ENCODE peak calls at places on chromosomes 12 and 14, in six cellular contexts. F is psoas muscle, K is tibial artery, E is HFF-Myc, N is GM12865, I is endothelial cell. H is an unnamed sample.

GRCh38 chr14:95667251-95667693 is 19.0 kb upstream of the TCL1B start:
- DNase-seq in F (no peak), K (no peak), E (no peak), N (peak; percentile 37), I (no peak), H (no peak)

GRCh38 chr12:117042171-117042809 is 56.9 kb downstream of the TESC start:
- DNase-seq in F (no peak), K (no peak), E (no peak), N (no peak), I (peak; percentile 27), H (no peak)

GRCh38 chr14:73460691-73461127 is 2.4 kb upstream of the NUMB start:
- DNase-seq in F (no peak), K (no peak), E (no peak), N (no peak), I (no peak), H (no peak)

GRCh38 chr12:26125451-26126339 is 858 bp upstream of the BHLHE41 start:
- DNase-seq in F (peak; percentile 94), K (peak; percentile 78), E (no peak), N (peak; percentile 45), I (peak; percentile 68), H (no peak)

GRCh38 chr12:132651444-132652100 is 33.0 kb downstream of the P2RX2 start:
- DNase-seq in F (no peak), K (no peak), E (no peak), N (no peak), I (no peak), H (no peak)

GRCh38 chr14:91225025-91225424 is 19.5 kb downstream of the GPR68 start:
- DNase-seq in F (no peak), K (no peak), E (no peak), N (no peak), I (no peak), H (no peak)

GRCh38 chr14:22980672-22981089 is 1.7 kb downstream of the AJUBA start:
- DNase-seq in F (no peak), K (no peak), E (no peak), N (no peak), I (no peak), H (no peak)

GRCh38 chr12:19712041-19712440 is 272.7 kb downstream of the AEBP2 start:
- DNase-seq in F (no peak), K (no peak), E (peak; percentile 38), N (no peak), I (no peak), H (no peak)

GRCh38 chr12:726281-727140 is 25.9 kb upstream of the WNK1 start:
- DNase-seq in F (no peak), K (no peak), E (no peak), N (no peak), I (no peak), H (no peak)

GRCh38 chr12:843609-844008 is 91.2 kb downstream of the WNK1 start:
- DNase-seq in F (no peak), K (no peak), E (no peak), N (no peak), I (no peak), H (no peak)

GRCh38 chr14:95353664-95354063 is 34.0 kb upstream of the CLMN start:
- DNase-seq in F (no peak), K (no peak), E (no peak), N (no peak), I (no peak), H (no peak)

GRCh38 chr12:123854918-123855317 is 92.8 kb downstream of the DNAH10 start:
- DNase-seq in F (no peak), K (no peak), E (no peak), N (no peak), I (no peak), H (no peak)

GRCh38 chr12:105317942-105318614 is 12.4 kb upstream of the C12orf75 start:
- DNase-seq in F (no peak), K (no peak), E (no peak), N (no peak), I (no peak), H (no peak)

GRCh38 chr14:28681681-28682080 is 84.9 kb upstream of the FOXG1 start:
- DNase-seq in F (no peak), K (no peak), E (no peak), N (no peak), I (no peak), H (no peak)
- TF ChIP-seq CTCF in F (no peak), K (no peak), E (no peak), N (no peak), I (no peak), H (no peak)

GRCh38 chr12:68958337-68958736 is 25.4 kb upstream of the CPM start:
- DNase-seq in F (no peak), K (no peak), E (no peak), N (peak; percentile 57), I (no peak), H (no peak)

GRCh38 chr12:68954811-68955210 is 21.8 kb upstream of the CPM start:
- DNase-seq in F (no peak), K (no peak), E (no peak), N (no peak), I (no peak), H (no peak)

GRCh38 chr12:68959457-68960161 is 26.6 kb upstream of the CPM start:
- DNase-seq in F (no peak), K (no peak), E (no peak), N (no peak), I (no peak), H (no peak)

GRCh38 chr12:68956466-68956865 is 23.5 kb upstream of the CPM start:
- DNase-seq in F (no peak), K (no peak), E (no peak), N (no peak), I (no peak), H (no peak)

DNA sequence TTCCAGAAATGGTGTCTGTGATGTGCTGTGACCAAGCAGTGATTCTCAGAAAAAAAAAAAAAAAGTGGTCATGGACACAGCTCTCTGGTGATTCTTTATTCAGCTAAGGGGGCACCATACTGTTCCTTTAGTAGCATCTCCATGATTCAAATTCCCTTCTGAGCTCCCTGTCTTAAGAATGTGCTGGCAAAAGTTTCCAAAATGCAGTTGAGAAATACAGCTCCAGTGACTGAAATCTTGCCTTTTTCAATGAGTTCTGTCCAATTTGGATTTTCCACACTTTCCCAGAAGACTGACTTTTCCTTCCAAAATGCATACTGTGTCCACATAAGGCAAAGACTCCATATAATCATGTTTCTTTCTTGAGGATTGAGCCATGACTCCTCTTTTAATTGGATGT is 24.3 kb upstream of the CPM start:
- DNase-seq in F (no peak), K (no peak), E (no peak), N (no peak), I (no peak), H (no peak)
- TF ChIP-seq CTCF in F (no peak), K (no peak), E (no peak), N (no peak), I (no peak), H (no peak)

GRCh38 chr14:106442857-106443256 is 916.5 kb downstream of the TMEM121 start:
- DNase-seq in F (no peak), K (no peak), E (no peak), N (peak; percentile 21), I (no peak), H (no peak)
- TF ChIP-seq CTCF in F (no peak), K (no peak), E (no peak), N (peak; percentile 45), I (no peak), H (no peak)

GRCh38 chr12:65278576-65279386 is at the start of gene MSRB3:
- DNase-seq in F (peak; percentile 89), K (peak; percentile 69), E (peak; percentile 9), N (peak; percentile 53), I (peak; percentile 73), H (no peak)
- TF ChIP-seq CTCF in F (no peak), K (no peak), E (no peak), N (peak; percentile 6), I (no peak), H (no peak)

GRCh38 chr12:125185740-125186470 is 120.7 kb downstream of the AACS start:
- DNase-seq in F (peak; percentile 82), K (peak; percentile 32), E (no peak), N (peak; percentile 73), I (peak; percentile 80), H (no peak)
- TF ChIP-seq CTCF in F (peak; percentile 24), K (peak; percentile 18), E (peak; percentile 11), N (no peak), I (peak; percentile 35), H (peak; percentile 27)

GRCh38 chr12:89324437-89324836 is 27.9 kb downstream of the DUSP6 start:
- DNase-seq in F (no peak), K (no peak), E (no peak), N (no peak), I (no peak), H (no peak)

GRCh38 chr12:89323568-89324218 is 28.6 kb downstream of the DUSP6 start:
- DNase-seq in F (no peak), K (no peak), E (no peak), N (no peak), I (no peak), H (no peak)

GRCh38 chr12:89319606-89320005 is 32.7 kb downstream of the DUSP6 start:
- DNase-seq in F (no peak), K (no peak), E (no peak), N (no peak), I (no peak), H (no peak)

GRCh38 chr12:89319111-89319510 is 33.2 kb downstream of the DUSP6 start:
- DNase-seq in F (peak; percentile 59), K (no peak), E (no peak), N (no peak), I (no peak), H (no peak)

GRCh38 chr12:89320735-89321134 is 31.6 kb downstream of the DUSP6 start:
- DNase-seq in F (no peak), K (no peak), E (no peak), N (no peak), I (no peak), H (no peak)
- TF ChIP-seq CTCF in F (no peak), K (no peak), E (no peak), N (no peak), I (no peak), H (no peak)

DNA sequence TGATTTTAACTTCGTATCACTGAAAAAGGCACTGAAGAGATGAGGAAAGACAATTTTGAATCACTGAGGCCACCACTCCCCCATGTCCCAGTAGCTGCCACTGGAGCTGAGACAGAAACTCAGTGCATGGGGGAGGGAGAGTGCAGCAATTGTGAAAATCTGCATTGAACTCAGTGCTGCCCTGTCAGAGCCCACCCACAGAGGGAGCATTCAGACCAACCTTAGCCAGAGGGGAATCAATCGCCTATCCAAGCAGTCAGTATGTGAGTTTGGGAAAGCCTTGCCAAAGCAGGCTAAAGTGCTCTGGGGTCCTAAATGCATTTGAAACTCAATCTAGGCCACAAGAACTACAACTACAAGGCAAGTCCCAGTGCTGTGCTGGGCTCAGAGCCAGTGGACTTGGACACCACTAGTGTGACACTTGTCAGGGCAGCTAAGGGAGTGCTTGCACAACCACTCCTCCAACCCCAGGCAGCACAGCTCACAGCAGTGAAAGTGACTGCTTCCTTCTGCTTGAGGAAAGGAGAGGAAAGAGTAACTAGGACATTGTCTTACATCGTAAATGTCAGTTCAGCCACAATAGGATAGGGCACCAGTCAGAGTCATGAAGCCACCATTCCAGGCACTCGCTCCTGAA is 13.3 kb downstream of the RNASE3 start:
- DNase-seq in F (no peak), K (no peak), E (no peak), N (no peak), I (peak; percentile 15), H (no peak)
- TF ChIP-seq CTCF in F (no peak), K (no peak), E (no peak), N (no peak), I (no peak), H (no peak)

DNA sequence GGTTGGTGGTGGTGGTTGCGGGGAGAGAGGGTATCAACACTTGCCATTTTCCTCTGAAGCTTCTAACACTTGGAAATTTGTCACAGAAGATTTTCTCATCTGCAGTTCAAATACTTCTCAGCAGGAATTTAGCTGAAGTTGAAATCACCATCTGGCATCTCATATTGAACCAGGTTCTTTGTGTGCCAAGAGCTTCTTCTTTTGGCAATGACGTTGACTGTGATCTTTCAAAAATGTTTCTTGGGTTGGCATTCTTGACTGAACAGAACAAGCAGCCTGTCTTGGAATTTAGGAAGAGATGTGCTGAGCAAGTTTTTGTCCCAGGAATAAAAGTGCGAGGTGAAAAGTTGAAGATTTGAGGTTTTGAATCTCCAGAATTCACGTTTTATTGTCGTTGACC is 8.7 kb upstream of the NIN start:
- DNase-seq in F (no peak), K (no peak), E (no peak), N (no peak), I (no peak), H (no peak)
- TF ChIP-seq CTCF in F (no peak), K (no peak), E (no peak), N (no peak), I (no peak), H (no peak)